ENCODE peak calls at places on chromosome 1, in eight cellular contexts. One of them, this sample, is unnamed.

GRCh38 chr1:92968138-92969032 is 7.1 kb upstream of the DIPK1A start:
- DNase-seq in psoas muscle: no peak
- DNase-seq in IMR-90: no peak
- DNase-seq in CD4-positive, CD25-positive, alpha-beta regulatory T cell: peak
- DNase-seq in adrenal gland: no peak
- DNase-seq in endothelial cell of umbilical vein: peak
- DNase-seq in SJSA1: peak
- DNase-seq in testis: no peak
- DNase-seq in this sample: no peak

GRCh38 chr1:97243973-97244560 is 522.5 kb downstream of the PTBP2 start:
- DNase-seq in adrenal gland: no peak
- DNase-seq in CD4-positive, CD25-positive, alpha-beta regulatory T cell: peak
- DNase-seq in SJSA1: no peak
- DNase-seq in IMR-90: peak
- DNase-seq in endothelial cell of umbilical vein: peak
- DNase-seq in testis: no peak
- DNase-seq in psoas muscle: no peak
- DNase-seq in this sample: no peak

GRCh38 chr1:94250341-94250740 is 13.0 kb upstream of the ARHGAP29 start:
- DNase-seq in IMR-90: no peak
- DNase-seq in psoas muscle: no peak
- DNase-seq in adrenal gland: no peak
- DNase-seq in SJSA1: no peak
- DNase-seq in CD4-positive, CD25-positive, alpha-beta regulatory T cell: no peak
- DNase-seq in testis: no peak
- DNase-seq in endothelial cell of umbilical vein: no peak
- DNase-seq in this sample: no peak

GRCh38 chr1:6258675-6259074 is 2.2 kb downstream of the GPR153 start:
- DNase-seq in testis: no peak
- DNase-seq in IMR-90: no peak
- DNase-seq in endothelial cell of umbilical vein: no peak
- DNase-seq in SJSA1: no peak
- DNase-seq in adrenal gland: no peak
- DNase-seq in CD4-positive, CD25-positive, alpha-beta regulatory T cell: no peak
- DNase-seq in psoas muscle: no peak
- DNase-seq in this sample: no peak

GRCh38 chr1:55007626-55008025 is 8.9 kb downstream of the BSND start:
- DNase-seq in IMR-90: peak
- DNase-seq in testis: no peak
- DNase-seq in CD4-positive, CD25-positive, alpha-beta regulatory T cell: no peak
- DNase-seq in adrenal gland: no peak
- DNase-seq in SJSA1: no peak
- DNase-seq in endothelial cell of umbilical vein: no peak
- DNase-seq in psoas muscle: no peak
- DNase-seq in this sample: no peak

GRCh38 chr1:210536263-210536961 is 207.7 kb downstream of the HHAT start:
- DNase-seq in adrenal gland: no peak
- DNase-seq in IMR-90: no peak
- DNase-seq in SJSA1: no peak
- DNase-seq in psoas muscle: no peak
- DNase-seq in CD4-positive, CD25-positive, alpha-beta regulatory T cell: no peak
- DNase-seq in endothelial cell of umbilical vein: no peak
- DNase-seq in testis: no peak
- DNase-seq in this sample: no peak

GRCh38 chr1:165014753-165015152 is 341.8 kb downstream of the LMX1A start:
- DNase-seq in CD4-positive, CD25-positive, alpha-beta regulatory T cell: no peak
- DNase-seq in IMR-90: no peak
- DNase-seq in psoas muscle: no peak
- DNase-seq in endothelial cell of umbilical vein: no peak
- DNase-seq in adrenal gland: no peak
- DNase-seq in testis: no peak
- DNase-seq in SJSA1: no peak
- DNase-seq in this sample: no peak

GRCh38 chr1:224782601-224783000 is 146.9 kb upstream of the DNAH14 start:
- DNase-seq in endothelial cell of umbilical vein: no peak
- DNase-seq in IMR-90: no peak
- DNase-seq in psoas muscle: no peak
- DNase-seq in adrenal gland: no peak
- DNase-seq in CD4-positive, CD25-positive, alpha-beta regulatory T cell: no peak
- DNase-seq in SJSA1: no peak
- DNase-seq in testis: no peak
- DNase-seq in this sample: no peak

GRCh38 chr1:6092211-6092610 is 46.5 kb downstream of the KCNAB2 start:
- DNase-seq in testis: no peak
- DNase-seq in adrenal gland: no peak
- DNase-seq in endothelial cell of umbilical vein: no peak
- DNase-seq in SJSA1: no peak
- DNase-seq in CD4-positive, CD25-positive, alpha-beta regulatory T cell: no peak
- DNase-seq in psoas muscle: peak
- DNase-seq in IMR-90: no peak
- DNase-seq in this sample: no peak

GRCh38 chr1:201543871-201544521 is 5.1 kb downstream of the NAV1 start:
- DNase-seq in adrenal gland: no peak
- DNase-seq in CD4-positive, CD25-positive, alpha-beta regulatory T cell: no peak
- DNase-seq in psoas muscle: no peak
- DNase-seq in IMR-90: peak
- DNase-seq in SJSA1: no peak
- DNase-seq in endothelial cell of umbilical vein: no peak
- DNase-seq in testis: no peak
- DNase-seq in this sample: no peak

GRCh38 chr1:59151860-59152259 is 145.0 kb upstream of the FGGY start:
- DNase-seq in adrenal gland: no peak
- DNase-seq in SJSA1: no peak
- DNase-seq in CD4-positive, CD25-positive, alpha-beta regulatory T cell: no peak
- DNase-seq in testis: no peak
- DNase-seq in psoas muscle: no peak
- DNase-seq in IMR-90: peak
- DNase-seq in endothelial cell of umbilical vein: no peak
- DNase-seq in this sample: no peak
- H3K27ac ChIP-seq in adrenal gland: no peak
- H3K27ac ChIP-seq in SJSA1: peak
- H3K27ac ChIP-seq in CD4-positive, CD25-positive, alpha-beta regulatory T cell: no peak
- H3K27ac ChIP-seq in testis: no peak
- H3K27ac ChIP-seq in psoas muscle: peak
- H3K27ac ChIP-seq in IMR-90: peak
- H3K27ac ChIP-seq in endothelial cell of umbilical vein: peak
- H3K27ac ChIP-seq in this sample: no peak

DNA sequence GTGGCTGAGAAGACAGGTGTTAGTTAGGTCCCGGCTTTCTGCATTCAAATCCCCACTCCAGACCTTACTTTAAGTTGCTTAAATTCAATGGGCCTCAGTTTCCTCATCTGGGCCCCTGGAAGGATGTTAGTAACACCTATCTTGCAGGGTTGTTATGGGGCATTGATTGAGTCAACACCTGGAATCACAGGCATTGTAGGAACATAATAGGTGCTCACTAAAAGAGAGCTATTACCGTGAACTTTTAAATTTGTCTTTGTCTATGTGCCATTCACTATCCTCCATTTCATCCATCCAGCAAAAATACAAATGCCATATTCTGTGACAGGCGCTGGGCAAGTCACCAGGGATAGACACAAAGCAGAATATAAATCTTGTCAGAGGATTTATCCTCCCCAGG is 10.5 kb upstream of the MAPKAPK2 start:
- DNase-seq in psoas muscle: no peak
- DNase-seq in SJSA1: no peak
- DNase-seq in CD4-positive, CD25-positive, alpha-beta regulatory T cell: no peak
- DNase-seq in testis: no peak
- DNase-seq in endothelial cell of umbilical vein: no peak
- DNase-seq in adrenal gland: no peak
- DNase-seq in IMR-90: no peak
- DNase-seq in this sample: no peak
- H3K27ac ChIP-seq in psoas muscle: peak
- H3K27ac ChIP-seq in SJSA1: peak
- H3K27ac ChIP-seq in CD4-positive, CD25-positive, alpha-beta regulatory T cell: no peak
- H3K27ac ChIP-seq in testis: no peak
- H3K27ac ChIP-seq in endothelial cell of umbilical vein: no peak
- H3K27ac ChIP-seq in adrenal gland: no peak
- H3K27ac ChIP-seq in IMR-90: peak
- H3K27ac ChIP-seq in this sample: no peak

GRCh38 chr1:33260435-33260980 is 4.2 kb downstream of the ZNF362 start:
- DNase-seq in psoas muscle: no peak
- DNase-seq in IMR-90: no peak
- DNase-seq in testis: no peak
- DNase-seq in endothelial cell of umbilical vein: no peak
- DNase-seq in CD4-positive, CD25-positive, alpha-beta regulatory T cell: no peak
- DNase-seq in SJSA1: no peak
- DNase-seq in adrenal gland: no peak
- DNase-seq in this sample: no peak
- H3K27ac ChIP-seq in psoas muscle: no peak
- H3K27ac ChIP-seq in IMR-90: no peak
- H3K27ac ChIP-seq in testis: no peak
- H3K27ac ChIP-seq in endothelial cell of umbilical vein: no peak
- H3K27ac ChIP-seq in CD4-positive, CD25-positive, alpha-beta regulatory T cell: no peak
- H3K27ac ChIP-seq in SJSA1: no peak
- H3K27ac ChIP-seq in adrenal gland: no peak
- H3K27ac ChIP-seq in this sample: no peak

DNA sequence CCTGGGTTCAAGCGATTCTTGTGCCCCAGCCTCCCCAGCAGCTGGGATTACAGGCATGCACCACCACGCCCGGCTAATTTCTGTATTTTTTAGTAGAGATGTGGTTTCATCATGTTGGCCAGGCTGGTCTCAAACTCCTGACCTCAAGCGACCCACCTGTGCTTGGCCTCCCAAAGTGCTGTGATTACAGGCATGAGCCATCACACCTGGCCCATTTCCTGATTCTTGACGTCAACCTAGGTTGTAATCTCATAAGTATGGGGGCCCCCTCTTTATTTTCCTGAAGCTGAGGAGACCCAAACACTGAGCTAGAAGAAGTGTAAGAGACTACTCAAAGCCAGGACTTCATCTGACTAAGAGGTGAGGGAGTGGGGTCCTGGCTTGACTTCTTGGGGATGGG is 21.8 kb downstream of the SLC9A1 start:
- DNase-seq in psoas muscle: no peak
- DNase-seq in endothelial cell of umbilical vein: no peak
- DNase-seq in SJSA1: no peak
- DNase-seq in testis: no peak
- DNase-seq in adrenal gland: no peak
- DNase-seq in CD4-positive, CD25-positive, alpha-beta regulatory T cell: no peak
- DNase-seq in IMR-90: no peak
- DNase-seq in this sample: no peak
- H3K27ac ChIP-seq in psoas muscle: peak
- H3K27ac ChIP-seq in endothelial cell of umbilical vein: no peak
- H3K27ac ChIP-seq in SJSA1: no peak
- H3K27ac ChIP-seq in testis: no peak
- H3K27ac ChIP-seq in adrenal gland: no peak
- H3K27ac ChIP-seq in CD4-positive, CD25-positive, alpha-beta regulatory T cell: no peak
- H3K27ac ChIP-seq in IMR-90: no peak
- H3K27ac ChIP-seq in this sample: no peak

GRCh38 chr1:58620259-58620658 is 43.2 kb upstream of the TACSTD2 start:
- DNase-seq in psoas muscle: no peak
- DNase-seq in SJSA1: no peak
- DNase-seq in adrenal gland: no peak
- DNase-seq in testis: no peak
- DNase-seq in CD4-positive, CD25-positive, alpha-beta regulatory T cell: peak
- DNase-seq in endothelial cell of umbilical vein: no peak
- DNase-seq in IMR-90: no peak
- DNase-seq in this sample: no peak

GRCh38 chr1:58621375-58621774 is 44.3 kb upstream of the TACSTD2 start:
- DNase-seq in IMR-90: no peak
- DNase-seq in adrenal gland: no peak
- DNase-seq in psoas muscle: no peak
- DNase-seq in CD4-positive, CD25-positive, alpha-beta regulatory T cell: no peak
- DNase-seq in SJSA1: no peak
- DNase-seq in testis: no peak
- DNase-seq in endothelial cell of umbilical vein: no peak
- DNase-seq in this sample: no peak

GRCh38 chr1:58620926-58621325 is 43.9 kb upstream of the TACSTD2 start:
- DNase-seq in SJSA1: no peak
- DNase-seq in CD4-positive, CD25-positive, alpha-beta regulatory T cell: no peak
- DNase-seq in adrenal gland: no peak
- DNase-seq in IMR-90: no peak
- DNase-seq in psoas muscle: no peak
- DNase-seq in testis: no peak
- DNase-seq in endothelial cell of umbilical vein: no peak
- DNase-seq in this sample: no peak

GRCh38 chr1:58619286-58620054 is 42.4 kb upstream of the TACSTD2 start:
- DNase-seq in CD4-positive, CD25-positive, alpha-beta regulatory T cell: peak
- DNase-seq in psoas muscle: no peak
- DNase-seq in endothelial cell of umbilical vein: peak
- DNase-seq in adrenal gland: no peak
- DNase-seq in testis: no peak
- DNase-seq in SJSA1: no peak
- DNase-seq in IMR-90: no peak
- DNase-seq in this sample: peak

DNA sequence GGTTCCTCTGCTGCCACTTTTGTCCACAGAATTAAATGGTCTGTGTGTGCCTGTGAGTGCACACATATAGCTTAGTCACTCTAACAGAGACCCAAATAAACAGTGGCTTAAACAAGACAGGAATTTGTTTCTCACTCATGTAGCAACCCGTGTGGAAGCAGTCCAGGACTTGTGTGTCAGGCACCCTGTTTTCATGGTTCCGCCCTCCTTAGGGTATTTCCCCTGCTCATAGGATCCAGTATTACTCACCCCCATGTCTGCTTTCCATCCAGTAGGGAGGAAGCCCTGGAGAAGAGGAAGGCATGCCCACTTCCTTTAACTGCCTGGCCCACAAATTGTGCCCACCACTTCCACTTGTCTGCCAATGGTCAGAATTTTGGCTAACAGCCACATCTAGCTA is 41.3 kb upstream of the TACSTD2 start:
- DNase-seq in endothelial cell of umbilical vein: peak
- DNase-seq in CD4-positive, CD25-positive, alpha-beta regulatory T cell: no peak
- DNase-seq in testis: no peak
- DNase-seq in SJSA1: peak
- DNase-seq in adrenal gland: peak
- DNase-seq in IMR-90: peak
- DNase-seq in psoas muscle: no peak
- DNase-seq in this sample: no peak
- H3K27ac ChIP-seq in endothelial cell of umbilical vein: peak
- H3K27ac ChIP-seq in CD4-positive, CD25-positive, alpha-beta regulatory T cell: no peak
- H3K27ac ChIP-seq in testis: no peak
- H3K27ac ChIP-seq in SJSA1: peak
- H3K27ac ChIP-seq in adrenal gland: no peak
- H3K27ac ChIP-seq in IMR-90: no peak
- H3K27ac ChIP-seq in psoas muscle: peak
- H3K27ac ChIP-seq in this sample: no peak

DNA sequence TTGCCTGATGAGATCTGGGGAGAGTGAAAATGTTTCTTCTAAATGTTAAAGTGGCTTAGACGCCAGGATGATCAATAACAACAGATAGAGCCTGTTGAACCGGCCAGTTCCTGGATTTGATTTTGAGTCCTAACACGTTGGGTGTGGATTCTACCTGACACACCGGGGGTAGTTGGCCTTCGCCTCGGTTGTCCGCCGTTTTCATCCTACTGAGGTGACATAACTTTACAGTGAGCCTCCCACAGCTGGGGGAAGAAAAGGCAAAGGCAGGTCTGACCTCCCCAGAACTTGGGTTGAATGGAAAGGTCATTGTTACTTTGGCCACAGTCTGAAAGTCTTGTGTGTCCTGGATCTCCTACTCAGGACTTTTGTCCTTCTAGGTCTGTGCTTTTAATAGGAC is 1.1 kb downstream of the PGD start:
- DNase-seq in psoas muscle: no peak
- DNase-seq in CD4-positive, CD25-positive, alpha-beta regulatory T cell: no peak
- DNase-seq in SJSA1: no peak
- DNase-seq in adrenal gland: no peak
- DNase-seq in endothelial cell of umbilical vein: peak
- DNase-seq in IMR-90: no peak
- DNase-seq in testis: no peak
- DNase-seq in this sample: no peak
- H3K27ac ChIP-seq in psoas muscle: no peak
- H3K27ac ChIP-seq in CD4-positive, CD25-positive, alpha-beta regulatory T cell: no peak
- H3K27ac ChIP-seq in SJSA1: no peak
- H3K27ac ChIP-seq in adrenal gland: peak
- H3K27ac ChIP-seq in endothelial cell of umbilical vein: peak
- H3K27ac ChIP-seq in IMR-90: peak
- H3K27ac ChIP-seq in testis: peak
- H3K27ac ChIP-seq in this sample: no peak